ENCODE peak calls at places on chromosome 14, in six cellular contexts. M, J, B, I, Y and L are unnamed samples.

GRCh38 chr14:93480867-93481266 is 50.1 kb downstream of the UNC79 start:
- DNase-seq in Y (no peak), I (no peak), B (no peak), J (no peak), M (no peak), L (no peak)

GRCh38 chr14:97177016-97177415 is 379.8 kb downstream of the VRK1 start:
- DNase-seq in Y (no peak), I (no peak), M (peak), J (no peak), B (no peak), L (no peak)

GRCh38 chr14:60002819-60003492 is 83.0 kb downstream of the LRRC9 start:
- DNase-seq in J (no peak), M (no peak), B (peak), Y (peak), I (no peak), L (peak)

GRCh38 chr14:61623927-61624326 is 71.4 kb upstream of the HIF1A start:
- DNase-seq in M (no peak), Y (no peak), J (no peak), B (no peak), I (no peak), L (no peak)

GRCh38 chr14:79649856-79650255 is 561.4 kb downstream of the DIO2 start:
- DNase-seq in I (no peak), B (no peak), M (no peak), J (no peak), Y (no peak), L (no peak)

GRCh38 chr14:95761436-95761835 is 47.5 kb upstream of the TCL1A start:
- DNase-seq in J (no peak), Y (no peak), I (no peak), B (no peak), M (no peak), L (no peak)

GRCh38 chr14:66495214-66496098 is 9.3 kb downstream of the CCDC196 start:
- DNase-seq in Y (peak), B (peak), M (peak), J (peak), I (peak), L (peak)

GRCh38 chr14:102848830-102849521 is 71.7 kb downstream of the TRAF3 start:
- DNase-seq in I (peak), Y (peak), M (no peak), J (peak), B (peak), L (peak)

GRCh38 chr14:39680777-39681176 is 248.5 kb upstream of the FBXO33 start:
- DNase-seq in J (no peak), B (no peak), M (no peak), I (no peak), Y (no peak), L (no peak)

GRCh38 chr14:79791055-79791732 is 420.1 kb downstream of the DIO2 start:
- DNase-seq in B (no peak), Y (no peak), I (no peak), J (no peak), M (no peak), L (no peak)

GRCh38 chr14:66403183-66403582 is 83.0 kb upstream of the CCDC196 start:
- DNase-seq in Y (no peak), M (peak), B (no peak), J (peak), I (no peak), L (no peak)

GRCh38 chr14:90677484-90678045 is 138.7 kb downstream of the TTC7B start:
- DNase-seq in B (no peak), Y (no peak), J (peak), M (no peak), I (no peak), L (no peak)

GRCh38 chr14:34460841-34461240 is 1.2 kb downstream of the SPTSSA start:
- DNase-seq in J (peak), M (no peak), I (no peak), Y (no peak), B (no peak), L (no peak)

GRCh38 chr14:102822311-102822863 is 45.1 kb downstream of the TRAF3 start:
- DNase-seq in B (no peak), J (no peak), M (no peak), I (no peak), Y (no peak), L (no peak)

GRCh38 chr14:28303248-28303647 is 463.3 kb upstream of the FOXG1 start:
- DNase-seq in M (peak), B (no peak), J (peak), I (no peak), Y (no peak), L (no peak)

GRCh38 chr14:61549425-61549824 is 145.9 kb upstream of the HIF1A start:
- DNase-seq in J (no peak), Y (no peak), B (no peak), M (peak), I (no peak), L (no peak)

GRCh38 chr14:75022655-75023054 is 19.9 kb downstream of the EIF2B2 start:
- DNase-seq in M (peak), Y (no peak), I (no peak), J (no peak), B (no peak), L (no peak)

GRCh38 chr14:80764921-80765507 is 176.5 kb downstream of the CEP128 start:
- DNase-seq in B (no peak), M (no peak), Y (no peak), I (no peak), J (no peak), L (no peak)

GRCh38 chr14:19823765-19824164 is 20.2 kb downstream of the OR4N2 start:
- DNase-seq in Y (no peak), J (no peak), I (no peak), M (no peak), B (no peak), L (no peak)

GRCh38 chr14:58598028-58598850 is 39.5 kb upstream of the DACT1 start:
- DNase-seq in Y (no peak), M (no peak), B (no peak), J (no peak), I (no peak), L (no peak)

GRCh38 chr14:24241829-24242443 is 487 bp downstream of the TINF2 start:
- DNase-seq in B (peak), Y (peak), M (no peak), I (peak), J (peak), L (peak)

GRCh38 chr14:89911018-89911919 is 43.3 kb downstream of the EFCAB11 start:
- DNase-seq in B (peak), I (peak), Y (peak), J (peak), M (peak), L (no peak)

GRCh38 chr14:91367173-91368171 is 50.1 kb downstream of the CCDC88C start:
- DNase-seq in I (no peak), J (no peak), Y (peak), M (peak), B (no peak), L (no peak)

GRCh38 chr14:64938972-64939816 is 3.4 kb downstream of the GPX2 start:
- DNase-seq in Y (no peak), B (no peak), M (no peak), J (no peak), I (no peak), L (no peak)

GRCh38 chr14:32468955-32469354 is 139.9 kb downstream of the AKAP6 start:
- DNase-seq in M (peak), B (peak), Y (no peak), J (peak), I (no peak), L (no peak)

GRCh38 chr14:73462078-73462715 is 3.9 kb upstream of the NUMB start:
- DNase-seq in B (peak), Y (peak), J (peak), I (peak), M (peak), L (peak)

GRCh38 chr14:77076118-77076631 is 21.9 kb upstream of the CIPC start:
- DNase-seq in M (no peak), Y (peak), J (peak), B (peak), I (no peak), L (peak)

GRCh38 chr14:102849522-102850379 is 72.5 kb downstream of the TRAF3 start:
- DNase-seq in B (no peak), M (no peak), J (no peak), I (no peak), Y (no peak), L (no peak)

GRCh38 chr14:51552768-51553426 is 98.8 kb upstream of the FRMD6 start:
- DNase-seq in I (no peak), Y (peak), J (no peak), B (no peak), M (peak), L (no peak)

GRCh38 chr14:50822501-50823042 is 8.4 kb downstream of the NIN start:
- DNase-seq in I (no peak), M (no peak), B (no peak), J (no peak), Y (no peak), L (no peak)

GRCh38 chr14:77314043-77314442 is 6.6 kb downstream of the POMT2 start:
- DNase-seq in I (no peak), J (peak), B (no peak), M (peak), Y (no peak), L (no peak)

GRCh38 chr14:96393292-96393691 is 1.4 kb downstream of the AK7 start:
- DNase-seq in B (no peak), Y (no peak), I (no peak), J (no peak), M (no peak), L (no peak)

GRCh38 chr14:88791629-88792571 is 853 bp downstream of the EML5 start:
- DNase-seq in I (peak), M (peak), J (peak), B (peak), Y (peak), L (peak)

GRCh38 chr14:85280074-85280473 is 249.9 kb upstream of the FLRT2 start:
- DNase-seq in J (no peak), B (no peak), M (peak), Y (no peak), I (no peak), L (no peak)

GRCh38 chr14:21476526-21476924 is 234 bp downstream of the RAB2B start:
- DNase-seq in I (peak), M (no peak), J (peak), Y (peak), B (no peak), L (no peak)

GRCh38 chr14:77838756-77839565 is 39.1 kb downstream of the ADCK1 start:
- DNase-seq in B (no peak), Y (no peak), I (no peak), J (no peak), M (no peak), L (no peak)

GRCh38 chr14:102772781-102773570 is 4.3 kb upstream of the TRAF3 start:
- DNase-seq in I (no peak), M (peak), J (peak), Y (no peak), B (no peak), L (no peak)

GRCh38 chr14:78848234-78848820 is 678.2 kb downstream of the NRXN3 start:
- DNase-seq in B (no peak), Y (peak), I (no peak), M (peak), J (peak), L (peak)

GRCh38 chr14:49306152-49306751 is 279.9 kb downstream of the RPS29 start:
- DNase-seq in M (peak), Y (no peak), J (peak), B (no peak), I (no peak), L (no peak)

GRCh38 chr14:100374891-100375272 is 51.7 kb downstream of the SLC25A47 start:
- DNase-seq in Y (no peak), B (no peak), J (no peak), M (no peak), I (no peak), L (no peak)

GRCh38 chr14:100375273-100375962 is 52.3 kb downstream of the SLC25A47 start:
- DNase-seq in B (peak), I (no peak), Y (peak), M (peak), J (peak), L (no peak)

GRCh38 chr14:100372357-100373048 is 49.4 kb downstream of the SLC25A47 start:
- DNase-seq in I (no peak), M (no peak), B (no peak), Y (no peak), J (no peak), L (no peak)

GRCh38 chr14:100375963-100376735 is 53.0 kb downstream of the SLC25A47 start:
- DNase-seq in I (peak), J (peak), Y (peak), M (peak), B (peak), L (peak)

DNA sequence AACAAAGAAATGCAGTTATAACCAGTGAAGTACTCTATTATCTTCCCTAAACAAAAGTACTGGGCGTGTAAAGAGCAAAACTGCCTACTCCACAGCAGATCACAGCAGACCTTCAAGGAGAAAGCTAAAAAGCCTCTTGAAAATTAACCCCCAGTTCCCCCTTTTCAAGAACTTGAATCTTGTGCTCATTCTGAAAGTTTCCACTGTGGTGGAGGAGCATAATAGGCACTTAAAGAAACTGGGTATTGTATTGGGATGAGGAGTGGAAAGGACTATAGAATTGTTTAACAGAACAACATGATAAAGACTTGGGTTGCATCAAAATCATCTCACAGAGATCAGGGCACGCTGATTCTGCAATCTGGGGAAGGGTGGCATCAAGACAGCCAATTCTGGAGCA is 51.1 kb downstream of the SLC25A47 start:
- DNase-seq in B (no peak), Y (no peak), J (no peak), M (no peak), I (no peak), L (no peak)
- H3K4me3 ChIP-seq in B (no peak), Y (no peak), J (peak), M (no peak), I (no peak), L (no peak)

GRCh38 chr14:22807432-22808087 is 7.7 kb downstream of the SLC7A7 start:
- DNase-seq in B (no peak), M (no peak), I (no peak), Y (no peak), J (no peak), L (no peak)
- H3K4me3 ChIP-seq in B (no peak), M (no peak), I (no peak), Y (no peak), J (no peak), L (no peak)

GRCh38 chr14:105689722-105690121 is 163.3 kb downstream of the TMEM121 start:
- DNase-seq in M (no peak), J (no peak), Y (no peak), B (no peak), I (no peak), L (no peak)

GRCh38 chr14:105690671-105691070 is 164.3 kb downstream of the TMEM121 start:
- DNase-seq in Y (no peak), I (no peak), M (no peak), J (no peak), B (no peak), L (no peak)

GRCh38 chr14:105700622-105701288 is 174.4 kb downstream of the TMEM121 start:
- DNase-seq in M (no peak), B (no peak), J (no peak), Y (no peak), I (no peak), L (no peak)

DNA sequence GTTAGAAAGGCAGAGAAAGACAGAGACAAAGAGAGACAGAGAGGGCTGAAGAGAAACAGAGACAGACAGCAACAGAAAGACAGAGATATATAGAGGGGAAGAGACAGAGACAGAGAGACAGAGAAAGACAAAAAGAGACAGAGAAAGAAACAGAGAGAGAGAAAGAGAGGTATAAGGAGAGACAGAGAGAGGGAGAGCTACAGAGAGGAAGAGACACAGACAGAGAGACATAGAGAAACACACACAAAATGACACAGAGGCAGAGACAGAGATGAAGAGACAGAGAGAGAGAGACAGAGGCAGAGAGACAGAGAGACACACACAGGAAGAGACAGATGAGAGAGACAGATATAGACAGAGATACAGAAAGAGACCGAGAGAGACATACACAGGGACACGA is 168.6 kb downstream of the TMEM121 start:
- DNase-seq in I (no peak), M (no peak), B (no peak), Y (no peak), J (no peak), L (no peak)
- H3K4me3 ChIP-seq in I (no peak), M (no peak), B (no peak), Y (no peak), J (no peak), L (no peak)

DNA sequence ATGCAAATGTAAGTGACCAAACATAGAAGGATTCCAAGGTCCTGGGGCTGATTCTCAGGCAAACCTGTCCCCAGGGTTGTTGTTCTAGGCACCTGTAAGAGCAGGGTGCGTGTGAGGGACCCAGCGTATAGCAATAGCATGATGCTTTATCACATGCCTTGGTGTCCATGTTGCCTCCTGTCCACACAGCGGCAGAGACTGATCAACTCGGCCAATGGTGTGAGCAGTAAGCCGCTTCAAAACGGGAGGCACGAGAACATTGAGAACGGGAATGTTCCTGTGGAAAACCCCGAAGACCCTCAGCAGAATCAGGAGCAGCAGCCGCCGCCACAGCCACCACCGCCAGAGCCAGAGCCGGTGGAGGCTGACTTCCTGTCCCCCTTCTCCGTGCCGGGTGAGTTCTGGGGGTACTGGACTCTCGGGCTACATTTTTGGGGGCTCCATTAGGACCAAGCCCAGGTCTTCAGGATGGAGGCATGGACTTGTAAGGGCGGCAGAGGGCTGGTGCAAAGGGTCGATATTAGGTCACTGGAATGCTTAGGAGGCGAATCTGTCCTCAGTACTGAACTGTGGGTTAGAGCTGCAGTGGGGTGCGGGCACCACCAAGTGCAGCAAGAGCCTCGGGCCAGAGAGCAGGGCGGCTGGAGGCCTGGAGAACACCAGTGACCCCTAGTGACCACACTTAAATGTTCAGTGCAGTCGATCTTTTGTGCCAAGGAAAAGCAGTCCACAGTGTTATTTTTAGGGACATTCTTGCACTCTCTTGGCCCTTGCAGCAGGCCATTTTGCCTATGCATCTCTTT is 57.2 kb upstream of the RIN3 start:
- DNase-seq in M (peak), Y (no peak), B (peak), I (peak), J (peak), L (peak)
- H3K4me3 ChIP-seq in M (no peak), Y (no peak), B (no peak), I (no peak), J (no peak), L (no peak)

GRCh38 chr14:104441275-104442106 is 138.1 kb upstream of the C14orf180 start:
- DNase-seq in B (peak), J (no peak), M (no peak), Y (no peak), I (no peak), L (no peak)
- H3K4me3 ChIP-seq in B (no peak), J (no peak), M (no peak), Y (no peak), I (no peak), L (no peak)

GRCh38 chr14:36524220-36524837 is 4.3 kb upstream of the NKX2-1 start:
- DNase-seq in B (no peak), Y (no peak), J (no peak), I (no peak), M (no peak), L (no peak)
- H3K4me3 ChIP-seq in B (no peak), Y (no peak), J (no peak), I (no peak), M (peak), L (peak)

GRCh38 chr14:69354383-69355154 is 43.5 kb downstream of the ERH start:
- DNase-seq in M (no peak), I (no peak), J (no peak), Y (no peak), B (no peak), L (no peak)
- H3K4me3 ChIP-seq in M (no peak), I (no peak), J (no peak), Y (no peak), B (no peak), L (no peak)

GRCh38 chr14:71586131-71586893 is 345.9 kb upstream of the RGS6 start:
- DNase-seq in J (peak), I (peak), Y (no peak), B (peak), M (no peak), L (peak)
- H3K4me3 ChIP-seq in J (peak), I (no peak), Y (no peak), B (peak), M (no peak), L (peak)